ENCODE peak calls at places on chromosomes 13 and 19, in ten cellular contexts. One of them, this sample, is unnamed.
A peak's percentile ranks its signal among the peaks of the same experiment; 100 is the strongest.

GRCh38 chr13:51245583-51245982 is 23.4 kb downstream of the FAM124A start:
- DNase-seq in K562: no peak
- DNase-seq in Panc1: no peak
- DNase-seq in heart right ventricle: no peak
- DNase-seq in cardiac muscle cell: no peak
- DNase-seq in tibial nerve: no peak
- DNase-seq in ovary: no peak
- DNase-seq in PC-3: no peak
- DNase-seq in psoas muscle: no peak
- DNase-seq in CD4-positive, alpha-beta T cell: no peak
- DNase-seq in this sample: no peak

GRCh38 chr13:31946091-31946770 is 85.3 kb upstream of the FRY start:
- DNase-seq in K562: no peak
- DNase-seq in Panc1: no peak
- DNase-seq in heart right ventricle: no peak
- DNase-seq in cardiac muscle cell: no peak
- DNase-seq in tibial nerve: no peak
- DNase-seq in ovary: no peak
- DNase-seq in PC-3: no peak
- DNase-seq in psoas muscle: no peak
- DNase-seq in CD4-positive, alpha-beta T cell: no peak
- DNase-seq in this sample: no peak

GRCh38 chr13:27822873-27823311 is 30.6 kb downstream of the GSX1 start:
- DNase-seq in K562: no peak
- DNase-seq in Panc1: no peak
- DNase-seq in heart right ventricle: no peak
- DNase-seq in cardiac muscle cell: no peak
- DNase-seq in tibial nerve: no peak
- DNase-seq in ovary: no peak
- DNase-seq in PC-3: no peak
- DNase-seq in psoas muscle: no peak
- DNase-seq in CD4-positive, alpha-beta T cell: no peak
- DNase-seq in this sample: no peak

GRCh38 chr13:41613984-41614581 is 156.7 kb downstream of the RGCC start:
- DNase-seq in K562: no peak
- DNase-seq in Panc1: no peak
- DNase-seq in heart right ventricle: peak; percentile 77
- DNase-seq in cardiac muscle cell: no peak
- DNase-seq in tibial nerve: no peak
- DNase-seq in ovary: peak; percentile 37
- DNase-seq in PC-3: peak; percentile 35
- DNase-seq in psoas muscle: peak; percentile 68
- DNase-seq in CD4-positive, alpha-beta T cell: no peak
- DNase-seq in this sample: no peak

GRCh38 chr13:97911311-97912138 is 42.0 kb upstream of the IPO5 start:
- DNase-seq in K562: peak; percentile 13
- DNase-seq in Panc1: peak; percentile 2
- DNase-seq in heart right ventricle: no peak
- DNase-seq in cardiac muscle cell: no peak
- DNase-seq in tibial nerve: no peak
- DNase-seq in ovary: no peak
- DNase-seq in PC-3: peak; percentile 59
- DNase-seq in psoas muscle: no peak
- DNase-seq in CD4-positive, alpha-beta T cell: no peak
- DNase-seq in this sample: no peak

GRCh38 chr13:39875583-39875982 is 220.1 kb downstream of the COG6 start:
- DNase-seq in K562: no peak
- DNase-seq in Panc1: no peak
- DNase-seq in heart right ventricle: no peak
- DNase-seq in cardiac muscle cell: no peak
- DNase-seq in tibial nerve: no peak
- DNase-seq in ovary: no peak
- DNase-seq in PC-3: peak; percentile 29
- DNase-seq in psoas muscle: no peak
- DNase-seq in CD4-positive, alpha-beta T cell: no peak
- DNase-seq in this sample: no peak

GRCh38 chr13:42076309-42076713 is 27.9 kb downstream of the DGKH start:
- DNase-seq in K562: no peak
- DNase-seq in Panc1: no peak
- DNase-seq in heart right ventricle: no peak
- DNase-seq in cardiac muscle cell: no peak
- DNase-seq in tibial nerve: no peak
- DNase-seq in ovary: no peak
- DNase-seq in PC-3: no peak
- DNase-seq in psoas muscle: no peak
- DNase-seq in CD4-positive, alpha-beta T cell: no peak
- DNase-seq in this sample: peak; percentile 8

GRCh38 chr13:31755803-31756212 is 16.5 kb downstream of the RXFP2 start:
- DNase-seq in K562: no peak
- DNase-seq in Panc1: no peak
- DNase-seq in heart right ventricle: no peak
- DNase-seq in cardiac muscle cell: no peak
- DNase-seq in tibial nerve: no peak
- DNase-seq in ovary: no peak
- DNase-seq in PC-3: no peak
- DNase-seq in psoas muscle: no peak
- DNase-seq in CD4-positive, alpha-beta T cell: no peak
- DNase-seq in this sample: no peak

GRCh38 chr13:80379245-80379644 is 38.3 kb upstream of the SPRY2 start:
- DNase-seq in K562: no peak
- DNase-seq in Panc1: no peak
- DNase-seq in heart right ventricle: no peak
- DNase-seq in cardiac muscle cell: no peak
- DNase-seq in tibial nerve: no peak
- DNase-seq in ovary: no peak
- DNase-seq in PC-3: peak; percentile 85
- DNase-seq in psoas muscle: no peak
- DNase-seq in CD4-positive, alpha-beta T cell: no peak
- DNase-seq in this sample: peak; percentile 50

GRCh38 chr13:66859078-66859477 is 371.1 kb downstream of the PCDH9 start:
- DNase-seq in K562: no peak
- DNase-seq in Panc1: no peak
- DNase-seq in heart right ventricle: no peak
- DNase-seq in cardiac muscle cell: no peak
- DNase-seq in tibial nerve: no peak
- DNase-seq in ovary: no peak
- DNase-seq in PC-3: no peak
- DNase-seq in psoas muscle: no peak
- DNase-seq in CD4-positive, alpha-beta T cell: no peak
- DNase-seq in this sample: no peak

GRCh38 chr13:60431108-60431700 is 34.2 kb downstream of the TDRD3 start:
- DNase-seq in K562: peak; percentile 16
- DNase-seq in Panc1: peak; percentile 30
- DNase-seq in heart right ventricle: no peak
- DNase-seq in cardiac muscle cell: peak; percentile 73
- DNase-seq in tibial nerve: peak; percentile 22
- DNase-seq in ovary: no peak
- DNase-seq in PC-3: peak; percentile 61
- DNase-seq in psoas muscle: no peak
- DNase-seq in CD4-positive, alpha-beta T cell: no peak
- DNase-seq in this sample: peak; percentile 36

GRCh38 chr19:51440846-51441409 is 17.3 kb downstream of the SIGLEC8 start:
- DNase-seq in K562: peak; percentile 54
- DNase-seq in Panc1: no peak
- DNase-seq in heart right ventricle: no peak
- DNase-seq in cardiac muscle cell: no peak
- DNase-seq in tibial nerve: no peak
- DNase-seq in ovary: no peak
- DNase-seq in PC-3: peak; percentile 48
- DNase-seq in psoas muscle: no peak
- DNase-seq in CD4-positive, alpha-beta T cell: no peak
- DNase-seq in this sample: no peak

GRCh38 chr13:40920826-40921225 is 98.3 kb downstream of the ELF1 start:
- DNase-seq in K562: no peak
- DNase-seq in Panc1: no peak
- DNase-seq in heart right ventricle: no peak
- DNase-seq in cardiac muscle cell: no peak
- DNase-seq in tibial nerve: no peak
- DNase-seq in ovary: no peak
- DNase-seq in PC-3: peak; percentile 19
- DNase-seq in psoas muscle: no peak
- DNase-seq in CD4-positive, alpha-beta T cell: no peak
- DNase-seq in this sample: no peak

GRCh38 chr19:5228490-5228889 is 112.1 kb downstream of the PTPRS start:
- DNase-seq in K562: no peak
- DNase-seq in Panc1: no peak
- DNase-seq in heart right ventricle: no peak
- DNase-seq in cardiac muscle cell: no peak
- DNase-seq in tibial nerve: no peak
- DNase-seq in ovary: no peak
- DNase-seq in PC-3: no peak
- DNase-seq in psoas muscle: no peak
- DNase-seq in CD4-positive, alpha-beta T cell: no peak
- DNase-seq in this sample: no peak

GRCh38 chr19:13888281-13888680 is 11.3 kb downstream of the NANOS3 start:
- DNase-seq in K562: no peak
- DNase-seq in Panc1: no peak
- DNase-seq in heart right ventricle: no peak
- DNase-seq in cardiac muscle cell: no peak
- DNase-seq in tibial nerve: no peak
- DNase-seq in ovary: no peak
- DNase-seq in PC-3: no peak
- DNase-seq in psoas muscle: no peak
- DNase-seq in CD4-positive, alpha-beta T cell: no peak
- DNase-seq in this sample: no peak

GRCh38 chr19:7516281-7516862 is 469 bp downstream of the ZNF358 start:
- DNase-seq in K562: no peak
- DNase-seq in Panc1: no peak
- DNase-seq in heart right ventricle: no peak
- DNase-seq in cardiac muscle cell: peak; percentile 43
- DNase-seq in tibial nerve: no peak
- DNase-seq in ovary: peak; percentile 25
- DNase-seq in PC-3: no peak
- DNase-seq in psoas muscle: no peak
- DNase-seq in CD4-positive, alpha-beta T cell: no peak
- DNase-seq in this sample: no peak

GRCh38 chr13:96728463-96728862 is 265.8 kb downstream of the OXGR1 start:
- DNase-seq in K562: no peak
- DNase-seq in Panc1: no peak
- DNase-seq in heart right ventricle: no peak
- DNase-seq in cardiac muscle cell: no peak
- DNase-seq in tibial nerve: no peak
- DNase-seq in ovary: no peak
- DNase-seq in PC-3: no peak
- DNase-seq in psoas muscle: no peak
- DNase-seq in CD4-positive, alpha-beta T cell: no peak
- DNase-seq in this sample: no peak

GRCh38 chr13:78409172-78409571 is 194.2 kb downstream of the POU4F1 start:
- DNase-seq in K562: no peak
- DNase-seq in Panc1: no peak
- DNase-seq in heart right ventricle: no peak
- DNase-seq in cardiac muscle cell: no peak
- DNase-seq in tibial nerve: no peak
- DNase-seq in ovary: no peak
- DNase-seq in PC-3: no peak
- DNase-seq in psoas muscle: no peak
- DNase-seq in CD4-positive, alpha-beta T cell: no peak
- DNase-seq in this sample: no peak
- TF ChIP-seq CTCF in K562: no peak
- TF ChIP-seq CTCF in Panc1: no peak
- TF ChIP-seq CTCF in heart right ventricle: no peak
- TF ChIP-seq CTCF in cardiac muscle cell: no peak
- TF ChIP-seq CTCF in tibial nerve: no peak
- TF ChIP-seq CTCF in ovary: no peak
- TF ChIP-seq CTCF in PC-3: no peak
- TF ChIP-seq CTCF in psoas muscle: no peak
- TF ChIP-seq CTCF in CD4-positive, alpha-beta T cell: no peak
- TF ChIP-seq CTCF in this sample: no peak

GRCh38 chr19:58585442-58586130 is 12.5 kb upstream of the MZF1 start:
- DNase-seq in K562: no peak
- DNase-seq in Panc1: no peak
- DNase-seq in heart right ventricle: no peak
- DNase-seq in cardiac muscle cell: no peak
- DNase-seq in tibial nerve: no peak
- DNase-seq in ovary: no peak
- DNase-seq in PC-3: no peak
- DNase-seq in psoas muscle: no peak
- DNase-seq in CD4-positive, alpha-beta T cell: no peak
- DNase-seq in this sample: no peak
- H3K27ac ChIP-seq in K562: peak overlapping the region; percentile 93
- H3K27ac ChIP-seq in Panc1: no peak overlapping the region
- H3K27ac ChIP-seq in heart right ventricle: no peak overlapping the region
- H3K27ac ChIP-seq in cardiac muscle cell: no peak overlapping the region
- H3K27ac ChIP-seq in tibial nerve: no peak overlapping the region
- H3K27ac ChIP-seq in ovary: no peak overlapping the region
- H3K27ac ChIP-seq in PC-3: no peak overlapping the region
- H3K27ac ChIP-seq in psoas muscle: no peak overlapping the region
- H3K27ac ChIP-seq in CD4-positive, alpha-beta T cell: no peak overlapping the region
- H3K27ac ChIP-seq in this sample: peak overlapping the region; percentile 16

GRCh38 chr13:113426591-113426986 is 26.7 kb downstream of the ADPRHL1 start:
- DNase-seq in K562: no peak
- DNase-seq in Panc1: no peak
- DNase-seq in heart right ventricle: no peak
- DNase-seq in cardiac muscle cell: no peak
- DNase-seq in tibial nerve: no peak
- DNase-seq in ovary: no peak
- DNase-seq in PC-3: no peak
- DNase-seq in psoas muscle: no peak
- DNase-seq in CD4-positive, alpha-beta T cell: no peak
- DNase-seq in this sample: no peak
- TF ChIP-seq CTCF in K562: no peak
- TF ChIP-seq CTCF in Panc1: no peak
- TF ChIP-seq CTCF in heart right ventricle: no peak
- TF ChIP-seq CTCF in cardiac muscle cell: no peak
- TF ChIP-seq CTCF in tibial nerve: no peak
- TF ChIP-seq CTCF in ovary: no peak
- TF ChIP-seq CTCF in PC-3: no peak
- TF ChIP-seq CTCF in psoas muscle: no peak
- TF ChIP-seq CTCF in CD4-positive, alpha-beta T cell: no peak
- TF ChIP-seq CTCF in this sample: no peak

DNA sequence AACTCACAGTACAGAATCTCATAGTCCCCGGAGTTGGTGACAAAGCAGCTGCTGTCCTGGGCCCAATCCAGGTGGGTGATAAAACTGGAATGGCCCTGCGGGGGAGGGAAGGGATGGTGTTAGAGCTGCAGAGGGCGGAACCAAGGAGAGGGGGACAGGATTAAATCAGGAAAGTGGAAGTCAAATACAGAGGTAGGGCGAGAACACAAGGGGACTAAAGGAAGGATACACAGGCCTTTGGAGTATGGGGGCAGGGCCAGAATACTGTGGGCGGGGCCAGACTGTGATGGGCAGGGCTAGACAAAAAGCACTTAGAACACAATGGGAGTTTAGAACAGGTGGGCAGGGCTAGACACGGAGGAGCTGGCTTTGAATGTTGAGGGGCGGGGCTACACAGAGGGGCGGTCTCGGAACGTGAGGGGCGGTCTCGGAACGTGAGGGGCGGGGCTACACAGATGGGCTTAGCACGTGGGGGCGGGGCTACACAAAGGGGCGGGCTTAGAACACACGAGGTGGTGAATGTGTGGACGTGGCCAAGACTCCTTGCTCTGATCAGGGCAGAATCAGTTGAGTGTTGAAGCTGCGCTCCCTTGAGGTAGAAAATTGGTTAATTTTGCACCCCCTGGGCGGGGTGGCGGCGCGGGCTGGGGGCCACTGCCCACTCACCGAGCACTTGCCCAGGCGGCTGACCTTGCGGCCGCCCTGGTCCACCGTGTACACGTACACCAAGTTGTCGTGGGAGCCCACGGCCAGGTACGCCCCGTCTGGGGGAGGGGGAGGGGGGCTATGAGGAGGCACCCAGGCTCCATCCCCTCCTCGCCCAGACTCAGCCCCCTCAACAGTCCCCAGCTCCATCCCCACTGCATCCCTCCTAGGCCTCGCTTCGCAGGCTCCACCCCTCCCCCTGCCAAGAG is 14.0 kb upstream of the GPR4 start:
- DNase-seq in K562: peak; percentile 97
- DNase-seq in Panc1: no peak
- DNase-seq in heart right ventricle: peak; percentile 84
- DNase-seq in cardiac muscle cell: peak; percentile 98
- DNase-seq in tibial nerve: peak; percentile 81
- DNase-seq in ovary: peak; percentile 87
- DNase-seq in PC-3: peak; percentile 80
- DNase-seq in psoas muscle: peak; percentile 91
- DNase-seq in CD4-positive, alpha-beta T cell: peak; percentile 31
- DNase-seq in this sample: peak; percentile 94
- H3K27ac ChIP-seq in K562: peak overlapping the region; percentile 81
- H3K27ac ChIP-seq in Panc1: no peak overlapping the region
- H3K27ac ChIP-seq in heart right ventricle: no peak overlapping the region
- H3K27ac ChIP-seq in cardiac muscle cell: peak overlapping the region; percentile 90
- H3K27ac ChIP-seq in tibial nerve: peak overlapping the region; percentile 53
- H3K27ac ChIP-seq in ovary: no peak overlapping the region
- H3K27ac ChIP-seq in PC-3: peak overlapping the region; percentile 73
- H3K27ac ChIP-seq in psoas muscle: peak overlapping the region; percentile 46
- H3K27ac ChIP-seq in CD4-positive, alpha-beta T cell: no peak overlapping the region
- H3K27ac ChIP-seq in this sample: peak overlapping the region; percentile 96

This sample was measured in RWPE1.